ENCODE peak calls at places on chromosome 6, in eight cellular contexts. H is suprapubic skin, U is adrenal gland, L is IMR-90, R is transverse colon, V is right lobe of liver, J is tibial nerve, M is ovary. O is an unnamed sample.

GRCh38 chr6:168345266-168345665 is 25.7 kb upstream of the DACT2 start:
- DNase-seq in H (no peak), U (no peak), L (no peak), R (no peak), V (no peak), J (no peak), M (no peak), O (no peak)

GRCh38 chr6:29887819-29888581 is 54.3 kb upstream of the HLA-A start:
- DNase-seq in H (peak; percentile 93), U (peak; percentile 69), L (peak; percentile 11), R (peak; percentile 94), V (peak; percentile 70), J (peak; percentile 74), M (peak; percentile 86), O (no peak)

GRCh38 chr6:132227937-132228336 is 173.3 kb downstream of the MOXD1 start:
- DNase-seq in H (no peak), U (no peak), L (peak; percentile 96), R (no peak), V (no peak), J (no peak), M (no peak), O (no peak)

GRCh38 chr6:170147056-170147787 is 143.7 kb downstream of the DLL1 start:
- DNase-seq in H (peak; percentile 78), U (no peak), L (no peak), R (no peak), V (peak; percentile 46), J (no peak), M (no peak), O (no peak)

GRCh38 chr6:42375007-42375635 is 76.6 kb downstream of the TRERF1 start:
- DNase-seq in H (no peak), U (no peak), L (no peak), R (no peak), V (no peak), J (no peak), M (no peak), O (no peak)

GRCh38 chr6:360791-361373 is 30.7 kb upstream of the IRF4 start:
- DNase-seq in H (no peak), U (no peak), L (no peak), R (no peak), V (no peak), J (no peak), M (no peak), O (no peak)

GRCh38 chr6:133966654-133967300 is 13.8 kb downstream of the TBPL1 start:
- DNase-seq in H (no peak), U (no peak), L (no peak), R (no peak), V (no peak), J (no peak), M (no peak), O (no peak)

GRCh38 chr6:7725849-7726415 is at the start of gene BMP6:
- DNase-seq in H (peak; percentile 93), U (peak; percentile 90), L (peak; percentile 79), R (peak; percentile 88), V (peak; percentile 90), J (peak; percentile 58), M (peak; percentile 89), O (peak; percentile 93)

GRCh38 chr6:121723623-121724022 is 288.2 kb downstream of the GJA1 start:
- DNase-seq in H (no peak), U (no peak), L (no peak), R (no peak), V (no peak), J (no peak), M (no peak), O (no peak)

GRCh38 chr6:126033696-126034095 is 47.4 kb downstream of the TRMT11 start:
- DNase-seq in H (no peak), U (peak; percentile 52), L (peak; percentile 91), R (peak; percentile 19), V (no peak), J (no peak), M (peak; percentile 33), O (no peak)

GRCh38 chr6:158770948-158771347 is 48.2 kb downstream of the EZR start:
- DNase-seq in H (no peak), U (no peak), L (no peak), R (no peak), V (no peak), J (no peak), M (no peak), O (no peak)

GRCh38 chr6:103335412-103335811 is 1524.3 kb downstream of the HACE1 start:
- DNase-seq in H (no peak), U (no peak), L (no peak), R (no peak), V (no peak), J (no peak), M (no peak), O (no peak)

GRCh38 chr6:156256161-156256560 is 521.0 kb upstream of the ARID1B start:
- DNase-seq in H (no peak), U (no peak), L (no peak), R (no peak), V (no peak), J (no peak), M (no peak), O (no peak)

GRCh38 chr6:24428615-24429014 is 25.9 kb downstream of the MRS2 start:
- DNase-seq in H (no peak), U (no peak), L (peak; percentile 63), R (no peak), V (no peak), J (no peak), M (no peak), O (no peak)

GRCh38 chr6:29992792-29993191 is 50.5 kb downstream of the HLA-A start:
- DNase-seq in H (no peak), U (peak; percentile 29), L (peak; percentile 66), R (no peak), V (no peak), J (no peak), M (no peak), O (no peak)

GRCh38 chr6:76885861-76886301 is 577.4 kb downstream of the HTR1B start:
- DNase-seq in H (no peak), U (peak; percentile 4), L (peak; percentile 19), R (no peak), V (no peak), J (no peak), M (no peak), O (no peak)

GRCh38 chr6:134182528-134182927 is 130.1 kb upstream of the SLC2A12 start:
- DNase-seq in H (no peak), U (no peak), L (no peak), R (no peak), V (no peak), J (no peak), M (no peak), O (peak; percentile 64)

GRCh38 chr6:41707565-41708200 is 27.7 kb downstream of the TFEB start:
- DNase-seq in H (no peak), U (peak; percentile 34), L (no peak), R (no peak), V (no peak), J (no peak), M (no peak), O (no peak)

GRCh38 chr6:100257661-100258395 is 206.9 kb downstream of the SIM1 start:
- DNase-seq in H (no peak), U (no peak), L (peak; percentile 68), R (no peak), V (no peak), J (no peak), M (no peak), O (no peak)

GRCh38 chr6:14272111-14273085 is 154.8 kb downstream of the CD83 start:
- DNase-seq in H (no peak), U (no peak), L (peak; percentile 42), R (no peak), V (no peak), J (no peak), M (no peak), O (peak; percentile 12)
- H3K4me1 ChIP-seq in H (peaks cover 52% of the 10 kb centered on the region), U (no peaks in the 10 kb centered on the region), L (peaks cover 4% of the 10 kb centered on the region), R (no peaks in the 10 kb centered on the region), V (no peaks in the 10 kb centered on the region), J (peaks cover 17% of the 10 kb centered on the region), M (peaks cover 16% of the 10 kb centered on the region), O (peaks cover 21% of the 10 kb centered on the region)

DNA sequence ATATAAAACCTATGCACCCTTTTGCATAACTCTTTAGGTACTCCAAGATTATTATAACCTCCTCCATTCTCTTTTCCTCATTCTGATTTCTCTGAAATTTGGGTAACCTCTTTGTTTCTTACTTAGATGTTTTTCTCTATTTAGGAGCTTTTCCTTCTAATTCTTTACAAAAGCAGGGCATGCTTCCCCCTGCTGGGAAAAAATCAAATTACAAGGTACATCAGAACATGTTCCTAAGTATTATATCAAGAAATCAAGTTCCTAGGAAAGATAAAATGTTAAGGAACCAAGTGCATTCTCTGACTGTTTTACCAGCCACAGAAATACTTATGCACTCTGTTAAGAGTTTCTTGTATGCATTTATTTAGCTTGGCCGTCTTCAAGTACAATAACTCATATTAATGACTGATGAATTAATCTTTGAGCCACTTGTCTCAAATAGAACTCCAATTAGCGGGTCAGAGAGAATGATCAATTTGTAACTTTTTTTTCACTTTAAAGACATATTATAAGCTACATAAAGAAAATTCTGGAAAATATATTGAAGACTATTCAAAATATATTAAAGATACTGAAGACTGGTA is 2.1 kb downstream of the KHDRBS2 start:
- DNase-seq in H (no peak), U (peak; percentile 51), L (peak; percentile 0), R (no peak), V (no peak), J (no peak), M (no peak), O (no peak)
- TF ChIP-seq CTCF in H (no peak), U (peak; percentile 56), L (peak; percentile 39), R (peak; percentile 47), V (peak; percentile 57), J (peak; percentile 24), M (no peak), O (peak; percentile 24)

DNA sequence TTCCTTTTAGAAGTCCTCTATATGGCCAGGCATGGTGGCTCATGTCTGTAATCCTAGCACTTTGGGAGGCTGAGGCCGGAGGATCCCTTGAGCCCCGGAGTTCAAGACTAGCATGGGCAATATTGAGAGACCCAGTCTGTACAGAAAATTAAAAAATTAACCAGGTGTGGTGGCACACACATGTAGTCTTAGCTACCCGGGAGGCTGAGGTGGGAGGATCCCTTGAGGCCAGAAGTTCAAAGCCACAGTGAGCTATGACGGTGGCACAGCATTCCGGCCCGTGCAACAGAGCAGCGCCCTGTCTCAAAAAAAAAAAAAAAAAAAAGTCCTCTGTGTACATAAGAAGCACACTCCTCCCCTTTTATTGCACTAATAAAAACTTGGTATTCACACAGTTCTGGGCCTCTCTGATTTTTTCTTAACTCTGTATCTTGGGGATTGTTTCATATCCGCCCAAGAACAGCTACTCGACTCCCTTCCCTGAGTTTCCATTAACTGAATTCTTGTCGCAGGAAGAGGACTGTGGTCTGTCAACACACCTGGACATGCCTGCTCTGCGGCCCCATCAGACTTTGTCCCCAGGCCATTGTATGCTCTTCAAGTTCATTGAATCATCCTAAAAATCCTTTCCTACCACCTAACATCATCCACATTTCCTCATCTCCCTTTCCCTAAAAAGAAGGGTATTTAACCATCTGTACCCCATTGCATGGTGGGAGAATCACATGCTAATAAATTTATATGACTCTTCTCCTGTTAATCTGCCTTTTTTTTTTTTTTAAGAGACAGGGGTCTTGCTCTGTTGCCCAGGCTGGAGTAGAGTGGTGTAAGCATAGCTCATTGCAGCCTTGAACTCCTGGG is 25.9 kb upstream of the PPP1R3G start:
- DNase-seq in H (no peak), U (no peak), L (no peak), R (peak; percentile 26), V (peak; percentile 75), J (no peak), M (no peak), O (no peak)
- TF ChIP-seq POLR2A in H (no peak), U (no peak), L (no peak), R (no peak), V (no peak), J (no peak), M (no peak), O (no peak)

DNA sequence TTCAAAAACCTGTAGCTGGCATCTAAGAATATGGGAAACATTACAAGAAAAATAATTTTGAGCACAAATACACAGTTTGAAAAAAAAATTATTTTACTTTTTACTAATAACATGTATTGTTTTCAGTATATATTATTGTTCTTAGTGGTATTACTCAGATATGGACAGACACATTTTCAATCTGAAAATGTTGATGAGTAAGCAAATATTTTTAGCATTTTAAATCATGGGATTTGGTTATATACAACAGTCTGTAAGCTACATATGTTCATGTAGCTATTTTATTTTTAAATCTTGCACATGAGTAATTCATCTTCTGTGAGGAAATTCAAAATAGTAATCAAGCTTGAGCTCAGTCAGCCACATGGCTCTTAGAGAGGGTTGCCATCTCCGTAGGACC is 471.9 kb downstream of the QKI start:
- DNase-seq in H (no peak), U (no peak), L (no peak), R (no peak), V (no peak), J (no peak), M (no peak), O (no peak)
- H3K4me1 ChIP-seq in H (no peaks in the 10 kb centered on the region), U (no peaks in the 10 kb centered on the region), L (no peaks in the 10 kb centered on the region), R (no peaks in the 10 kb centered on the region), V (no peaks in the 10 kb centered on the region), J (no peaks in the 10 kb centered on the region), M (no peaks in the 10 kb centered on the region), O (no peaks in the 10 kb centered on the region)

O was measured in esophagus muscularis mucosa.